ENCODE peak calls at places on chromosomes 12 and 14, in five cellular contexts. L is tibial nerve; Z is fibroblast of lung; Y is effector memory CD4-positive, alpha-beta T cell; U is AG04450. K is an unnamed sample. For H3K9me3, the result is how much of the 10 kb centered on the place peaks cover.

GRCh38 chr12:94531196-94531720 is 71.6 kb upstream of the CEP83 start:
- DNase-seq in Y (no peak), Z (no peak), L (no peak), U (no peak), K (no peak)

GRCh38 chr12:131833896-131834641 is 5.9 kb downstream of the MMP17 start:
- DNase-seq in U (no peak), L (no peak), Y (no peak), Z (peak), K (no peak)

GRCh38 chr12:389138-390096 is at the start of gene KDM5A:
- DNase-seq in U (peak), L (peak), Y (peak), Z (peak), K (peak)

GRCh38 chr12:6632026-6632978 is 3.5 kb downstream of the LPAR5 start:
- DNase-seq in Y (no peak), U (no peak), Z (no peak), L (no peak), K (no peak)

GRCh38 chr14:100654814-100655795 is 67.9 kb upstream of the BEGAIN start:
- DNase-seq in L (no peak), Z (peak), U (no peak), Y (no peak), K (no peak)

GRCh38 chr14:40216976-40217375 is 784.7 kb upstream of the FBXO33 start:
- DNase-seq in Z (no peak), U (no peak), Y (no peak), L (no peak), K (no peak)

GRCh38 chr14:58994130-58994529 is 194.3 kb upstream of the DAAM1 start:
- DNase-seq in L (no peak), Y (no peak), U (no peak), Z (no peak), K (no peak)

GRCh38 chr12:120677765-120678473 is 9.0 kb upstream of the MLEC start:
- DNase-seq in U (no peak), Z (peak), L (no peak), Y (no peak), K (no peak)

GRCh38 chr14:39102265-39102968 is 618 bp downstream of the SEC23A start:
- DNase-seq in Y (no peak), U (no peak), Z (peak), L (no peak), K (no peak)

GRCh38 chr12:77189463-77189862 is 124.1 kb upstream of the E2F7 start:
- DNase-seq in L (no peak), Z (peak), Y (no peak), U (peak), K (no peak)

GRCh38 chr14:58815046-58815701 is 177.4 kb downstream of the DACT1 start:
- DNase-seq in L (no peak), Y (no peak), U (no peak), Z (peak), K (no peak)

GRCh38 chr14:38137005-38137404 is 70.7 kb upstream of the SSTR1 start:
- DNase-seq in U (no peak), L (no peak), Y (no peak), Z (no peak), K (no peak)

GRCh38 chr14:34956906-34957305 is 25.9 kb upstream of the SRP54 start:
- DNase-seq in L (no peak), Y (no peak), U (no peak), Z (no peak), K (no peak)

GRCh38 chr12:40342010-40342409 is 117.2 kb downstream of the LRRK2 start:
- DNase-seq in L (no peak), Y (no peak), U (no peak), Z (no peak), K (no peak)

GRCh38 chr14:95922080-95922479 is 45.4 kb downstream of the TUNAR start:
- DNase-seq in Z (no peak), L (no peak), Y (no peak), U (no peak), K (no peak)

GRCh38 chr12:77577756-77578155 is 252.9 kb upstream of the NAV3 start:
- DNase-seq in L (no peak), Z (peak), Y (no peak), U (no peak), K (no peak)

GRCh38 chr14:100893760-100894159 is 9.8 kb downstream of the RTL1 start:
- DNase-seq in Y (no peak), U (no peak), Z (no peak), L (no peak), K (no peak)

GRCh38 chr14:58978336-58978735 is 210.1 kb upstream of the DAAM1 start:
- DNase-seq in U (no peak), Z (peak), Y (no peak), L (no peak), K (peak)

GRCh38 chr12:114054982-114055381 is 88.9 kb upstream of the RBM19 start:
- DNase-seq in U (no peak), Z (no peak), L (no peak), Y (no peak), K (no peak)

GRCh38 chr12:129700036-129700435 is 203.8 kb downstream of the TMEM132D start:
- DNase-seq in Z (no peak), U (no peak), L (no peak), Y (no peak), K (no peak)

GRCh38 chr12:50200507-50201273 is 33.5 kb upstream of the CERS5 start:
- DNase-seq in L (no peak), U (no peak), Z (peak), Y (no peak), K (no peak)

GRCh38 chr14:21041676-21042433 is at the start of gene RNASE7:
- DNase-seq in Y (no peak), L (no peak), U (no peak), Z (peak), K (no peak)

GRCh38 chr14:25150934-25151790 is 101.2 kb upstream of the STXBP6 start:
- DNase-seq in U (no peak), Y (no peak), L (no peak), Z (peak), K (no peak)

GRCh38 chr14:72745991-72746980 is 147.6 kb downstream of the DPF3 start:
- DNase-seq in U (peak), Y (no peak), Z (peak), L (no peak), K (no peak)

GRCh38 chr14:64410084-64410774 is 22.1 kb downstream of the MTHFD1 start:
- DNase-seq in L (no peak), Y (no peak), Z (peak), U (no peak), K (no peak)

GRCh38 chr12:53828598-53828997 is 76.8 kb upstream of the CISTR start:
- DNase-seq in U (no peak), Y (no peak), Z (no peak), L (no peak), K (no peak)

GRCh38 chr12:115922952-115923564 is 354.4 kb downstream of the MED13L start:
- DNase-seq in Y (no peak), L (no peak), Z (no peak), U (no peak), K (no peak)

GRCh38 chr12:98352835-98353234 is 162.6 kb upstream of the TMPO start:
- DNase-seq in L (no peak), U (no peak), Y (no peak), Z (peak), K (no peak)

GRCh38 chr14:104040539-104040938 is 45.0 kb upstream of the ASPG start:
- DNase-seq in Y (no peak), Z (no peak), U (no peak), L (no peak), K (no peak)

GRCh38 chr14:32998433-32998832 is 59.8 kb downstream of the NPAS3 start:
- DNase-seq in U (no peak), Z (peak), L (no peak), Y (no peak), K (no peak)

DNA sequence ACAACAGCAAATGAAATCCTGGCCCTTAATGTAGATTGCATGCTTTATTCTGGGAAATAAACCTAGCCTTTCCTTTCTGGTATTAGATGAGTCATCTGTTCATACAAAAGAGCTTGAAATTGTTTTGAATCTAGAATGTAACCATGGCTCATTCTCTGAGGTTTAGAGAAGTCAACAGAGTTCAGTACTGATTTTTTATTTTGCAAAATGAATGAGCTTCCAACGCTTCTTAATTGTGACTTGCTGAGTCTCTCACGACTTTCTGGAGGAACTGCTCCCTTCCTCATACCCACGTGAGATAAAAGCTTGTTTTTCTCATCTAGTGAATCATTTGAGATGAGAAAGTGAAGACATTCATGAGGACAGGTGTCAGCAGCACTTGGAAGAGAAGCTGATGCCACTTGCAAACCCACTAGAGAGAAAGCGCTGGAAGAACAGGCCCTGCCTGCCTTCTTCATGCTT is 509.6 kb downstream of the VRK1 start:
- DNase-seq in Y (no peak), L (no peak), Z (peak), U (no peak), K (no peak)
- H3K27ac ChIP-seq in Y (no peak), L (no peak), Z (no peak), U (no peak), K (no peak)

GRCh38 chr12:82688619-82689018 is 1.9 kb downstream of the TMTC2 start:
- DNase-seq in L (no peak), U (no peak), Y (no peak), Z (no peak), K (no peak)
- H3K9me3 ChIP-seq in L (under half), U (under half), Y (under half), Z (under half), K (under half)

GRCh38 chr12:109710279-109710746 is 3.3 kb upstream of the FAM222A start:
- DNase-seq in L (no peak), Y (no peak), U (no peak), Z (peak), K (no peak)
- H3K27ac ChIP-seq in L (no peak), Y (no peak), U (no peak), Z (no peak), K (no peak)

GRCh38 chr12:133038310-133038709 is 1.0 kb downstream of the ZNF84 start:
- DNase-seq in Y (no peak), U (no peak), Z (no peak), L (no peak), K (no peak)
- H3K9me3 ChIP-seq in Y (under half), U (under half), Z (under half), L (under half), K (under half)

GRCh38 chr12:95836630-95837239 is 22.0 kb upstream of the SNRPF start:
- DNase-seq in L (no peak), Z (peak), Y (no peak), U (no peak), K (no peak)

GRCh38 chr12:95834572-95834971 is 24.2 kb upstream of the SNRPF start:
- DNase-seq in Y (no peak), U (no peak), Z (no peak), L (no peak), K (no peak)

GRCh38 chr12:95838125-95838524 is 20.6 kb upstream of the SNRPF start:
- DNase-seq in L (no peak), Y (no peak), U (no peak), Z (peak), K (no peak)

GRCh38 chr12:95836185-95836609 is 22.6 kb upstream of the SNRPF start:
- DNase-seq in U (no peak), Y (no peak), L (no peak), Z (peak), K (no peak)

DNA sequence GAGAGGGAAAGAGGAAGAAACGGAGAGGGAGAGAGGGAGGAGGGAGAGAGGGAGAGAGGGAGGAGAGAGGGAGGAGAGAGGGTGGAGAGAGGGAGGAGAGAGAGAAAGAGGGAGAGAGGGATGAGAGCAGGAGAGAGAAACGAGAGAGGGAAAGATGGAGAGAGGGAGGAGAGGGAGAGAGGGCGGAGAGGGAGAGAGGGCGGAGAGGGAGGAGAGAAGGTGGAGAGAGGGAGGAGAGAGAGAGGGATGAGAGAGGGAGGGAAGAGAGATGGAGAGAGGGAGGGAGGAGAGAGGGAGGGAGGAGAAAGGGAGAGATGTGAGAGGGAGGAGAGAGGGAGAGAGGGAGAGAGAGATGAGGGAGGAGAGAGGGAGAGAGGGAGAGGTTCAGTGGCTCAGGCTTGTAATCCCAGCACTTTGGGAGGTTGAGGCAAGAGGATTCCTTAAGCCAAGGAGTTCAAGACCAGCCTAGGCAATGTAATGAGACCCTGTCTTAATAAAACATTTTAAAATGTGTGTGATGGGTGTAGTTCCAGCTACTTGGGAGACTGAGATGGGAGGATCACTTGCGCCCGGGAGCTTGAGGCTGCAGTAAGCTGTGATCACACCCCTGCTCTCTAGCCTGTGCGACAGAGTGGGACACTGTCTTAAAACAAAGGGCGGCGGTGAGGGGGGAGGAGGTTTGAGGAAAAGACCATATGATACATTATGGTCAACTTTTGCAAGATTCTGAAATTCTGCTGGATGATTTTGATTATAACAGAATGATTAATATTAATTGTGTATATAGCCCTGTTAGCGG is 21.3 kb upstream of the SNRPF start:
- DNase-seq in Y (no peak), Z (no peak), U (no peak), L (no peak), K (no peak)
- H3K27ac ChIP-seq in Y (no peak), Z (peak), U (no peak), L (no peak), K (no peak)

DNA sequence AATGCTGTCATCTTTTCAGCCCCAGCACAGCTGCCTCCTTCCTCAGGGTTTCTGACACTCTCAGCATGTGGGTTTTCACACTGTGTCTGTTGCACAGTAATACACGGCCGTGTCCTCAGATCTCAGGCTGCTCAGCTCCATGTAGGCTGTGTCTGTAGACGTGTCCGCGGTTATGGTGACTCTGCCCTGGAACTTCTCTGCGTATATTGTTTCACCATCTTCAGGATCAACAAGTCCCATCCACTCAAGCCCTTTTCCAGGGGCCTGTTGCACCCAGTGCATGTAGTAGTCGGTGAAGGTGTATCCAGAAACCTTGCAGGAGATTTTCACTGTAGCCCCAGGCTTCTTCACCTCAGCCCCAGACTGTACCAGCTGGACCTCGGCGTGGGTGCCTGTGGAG is 1210.6 kb downstream of the TMEM121 start:
- DNase-seq in U (no peak), Y (no peak), L (no peak), Z (no peak), K (no peak)
- H3K9me3 ChIP-seq in U (under half), Y (under half), L (under half), Z (under half), K (under half)

DNA sequence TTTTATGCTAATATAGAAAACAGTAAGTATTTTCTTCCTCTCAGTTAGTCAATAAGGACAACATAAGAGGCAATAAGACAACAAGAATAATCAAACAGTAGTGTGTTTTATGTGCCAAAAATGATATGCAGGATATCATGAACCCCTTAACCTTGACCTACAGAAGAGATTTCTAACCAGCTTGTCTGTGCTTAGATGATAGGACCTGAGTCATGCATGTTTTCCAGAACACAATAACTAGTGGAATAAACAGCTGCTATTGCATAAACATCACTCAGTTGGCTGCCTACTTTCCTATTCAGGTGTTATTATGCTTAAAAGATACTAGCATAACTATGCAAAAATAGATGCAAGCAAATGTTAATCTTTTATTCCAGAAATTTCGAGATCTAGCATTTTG is 282.5 kb downstream of the PRKD1 start:
- DNase-seq in Z (no peak), U (no peak), L (no peak), Y (no peak), K (no peak)
- H3K27ac ChIP-seq in Z (no peak), U (no peak), L (no peak), Y (no peak), K (no peak)

GRCh38 chr12:48827513-48828096 is 9.3 kb downstream of the CACNB3 start:
- DNase-seq in Z (no peak), U (no peak), Y (no peak), L (no peak), K (no peak)
- H3K9me3 ChIP-seq in Z (under half), U (under half), Y (under half), L (under half), K (under half)

GRCh38 chr14:45976001-45976400 is 675.6 kb downstream of the RPL10L start:
- DNase-seq in Y (no peak), L (no peak), U (no peak), Z (no peak), K (no peak)

GRCh38 chr14:45968037-45968436 is 683.5 kb downstream of the RPL10L start:
- DNase-seq in Z (no peak), L (no peak), U (no peak), Y (no peak), K (no peak)

GRCh38 chr14:45970589-45970988 is 681.0 kb downstream of the RPL10L start:
- DNase-seq in Z (no peak), U (no peak), L (no peak), Y (no peak), K (no peak)

GRCh38 chr14:45972416-45972815 is 679.2 kb downstream of the RPL10L start:
- DNase-seq in L (no peak), Y (no peak), Z (no peak), U (no peak), K (no peak)
- H3K27ac ChIP-seq in L (no peak), Y (no peak), Z (no peak), U (no peak), K (no peak)

K was measured in right cardiac atrium.